ENCODE peak calls at places on chromosome X, in six cellular contexts. M is SJSA1; N is AG10803; I is posterior cingulate gyrus; H is stimulated activated CD4-positive, alpha-beta T cell treated with anti-CD3 and anti-CD28 coated beads, TNF-alpha, amount 100 ng/mL, for 48 hours; A is pancreas. G is an unnamed sample.

GRCh38 chrX:30680618-30681017 is 27.4 kb downstream of the GK start:
- DNase-seq in I (no peak), A (no peak), H (no peak), N (no peak), M (no peak), G (no peak)

GRCh38 chrX:154074199-154074598 is 23.3 kb downstream of the MECP2 start:
- DNase-seq in I (no peak), H (no peak), M (no peak), N (peak; percentile 72), A (no peak), G (no peak)

GRCh38 chrX:39772057-39772832 is 325.5 kb downstream of the BCOR start:
- DNase-seq in N (no peak), M (no peak), A (no peak), I (no peak), H (peak; percentile 44), G (peak; percentile 56)

GRCh38 chrX:134631404-134632346 is 26.6 kb downstream of the PLAC1 start:
- DNase-seq in I (no peak), A (no peak), N (peak; percentile 90), H (no peak), M (no peak), G (no peak)

GRCh38 chrX:134821901-134822300 is 163.6 kb upstream of the PLAC1 start:
- DNase-seq in I (no peak), H (no peak), N (no peak), A (no peak), M (no peak), G (no peak)

GRCh38 chrX:48022100-48022499 is 15.3 kb downstream of the SPACA5 start:
- DNase-seq in H (no peak), M (no peak), I (no peak), N (no peak), A (no peak), G (no peak)

GRCh38 chrX:19046343-19047215 is 62.7 kb upstream of the PHKA2 start:
- DNase-seq in A (no peak), M (no peak), H (no peak), I (no peak), N (peak; percentile 4), G (no peak)

GRCh38 chrX:130173190-130173895 is 1.6 kb downstream of the RAB33A start:
- DNase-seq in N (peak; percentile 87), M (peak; percentile 55), A (no peak), H (no peak), I (no peak), G (peak; percentile 36)

GRCh38 chrX:35562395-35562794 is 235.7 kb upstream of the MAGEB16 start:
- DNase-seq in N (no peak), H (no peak), A (no peak), M (no peak), I (no peak), G (no peak)

GRCh38 chrX:16002185-16002584 is 121.2 kb upstream of the GRPR start:
- DNase-seq in M (no peak), A (no peak), I (no peak), N (no peak), H (no peak), G (no peak)

GRCh38 chrX:52870041-52870440 is 2.2 kb upstream of the XAGE3 start:
- DNase-seq in H (no peak), M (no peak), A (no peak), N (no peak), I (no peak), G (no peak)

GRCh38 chrX:132001127-132001526 is 22.0 kb upstream of the STK26 start:
- DNase-seq in I (no peak), N (no peak), H (no peak), M (no peak), A (no peak), G (no peak)